ENCODE peak calls at places on chromosomes 2 and 18, in five cellular contexts. N is activated CD4-positive, alpha-beta T cell treated with anti-CD3 and anti-CD28 coated beads for 36 hours; Z is activated naive CD8-positive, alpha-beta T cell treated with anti-CD3 and anti-CD28 coated beads, Interleukin-2, amount 10 ng/mL, durations not matched to agents 7 days and 5 days; S is left kidney; M is CD8-positive, alpha-beta memory T cell. E is an unnamed sample.

GRCh38 chr2:120772261-120772660 is 36.6 kb downstream of the GLI2 start:
- DNase-seq in N (no peak), Z (no peak), S (no peak), M (no peak), E (peak; percentile 5)

GRCh38 chr2:202941771-202942170 is 29.7 kb downstream of the CARF start:
- DNase-seq in N (no peak), Z (no peak), S (no peak), M (no peak), E (no peak)

GRCh38 chr2:9020267-9020666 is 16.8 kb upstream of the MBOAT2 start:
- DNase-seq in N (no peak), Z (no peak), S (no peak), M (no peak), E (no peak)

GRCh38 chr18:28087173-28087563 is 89.8 kb downstream of the CDH2 start:
- DNase-seq in N (no peak), Z (no peak), S (no peak), M (no peak), E (no peak)

GRCh38 chr2:239239607-239240479 is 161.0 kb downstream of the HDAC4 start:
- DNase-seq in N (no peak), Z (no peak), S (peak; percentile 83), M (no peak), E (peak; percentile 51)

GRCh38 chr18:49813071-49813320 is 337 bp downstream of the ACAA2 start:
- DNase-seq in N (no peak), Z (no peak), S (peak; percentile 68), M (no peak), E (peak; percentile 73)

GRCh38 chr2:209389124-209389523 is 34.7 kb upstream of the MAP2 start:
- DNase-seq in N (no peak), Z (no peak), S (peak; percentile 14), M (no peak), E (no peak)

GRCh38 chr2:48258750-48259149 is 271.2 kb upstream of the STON1 start:
- DNase-seq in N (no peak), Z (no peak), S (no peak), M (no peak), E (no peak)

GRCh38 chr2:20672191-20672951 is 5.4 kb downstream of the GDF7 start:
- DNase-seq in N (no peak), Z (no peak), S (no peak), M (no peak), E (no peak)

GRCh38 chr2:104388296-104388695 is 465.6 kb upstream of the POU3F3 start:
- DNase-seq in N (no peak), Z (no peak), S (no peak), M (no peak), E (no peak)

GRCh38 chr2:107312240-107312639 is 426.3 kb upstream of the ST6GAL2 start:
- DNase-seq in N (no peak), Z (no peak), S (no peak), M (no peak), E (no peak)

GRCh38 chr18:51801515-51801914 is 538.5 kb upstream of the DCC start:
- DNase-seq in N (no peak), Z (no peak), S (no peak), M (no peak), E (no peak)

GRCh38 chr18:12455511-12455910 is 47.8 kb downstream of the PRELID3A start:
- DNase-seq in N (no peak), Z (no peak), S (peak; percentile 92), M (no peak), E (no peak)

GRCh38 chr2:203586696-203587095 is 51.6 kb upstream of the RAPH1 start:
- DNase-seq in N (no peak), Z (no peak), S (no peak), M (no peak), E (no peak)

GRCh38 chr2:104406273-104406726 is 447.6 kb upstream of the POU3F3 start:
- DNase-seq in N (no peak), Z (no peak), S (peak; percentile 20), M (no peak), E (no peak)

GRCh38 chr2:148928395-148928794 is 53.4 kb downstream of the KIF5C start:
- DNase-seq in N (no peak), Z (no peak), S (no peak), M (no peak), E (no peak)

GRCh38 chr2:194698012-194698411 is 959.0 kb upstream of the SLC39A10 start:
- DNase-seq in N (no peak), Z (no peak), S (no peak), M (no peak), E (no peak)

GRCh38 chr2:33727361-33728032 is 128.4 kb upstream of the FAM98A start:
- DNase-seq in N (no peak), Z (no peak), S (no peak), M (no peak), E (no peak)

GRCh38 chr18:13563390-13563805 is 163.0 kb downstream of the FAM210A start:
- DNase-seq in N (no peak), Z (no peak), S (peak; percentile 82), M (no peak), E (peak; percentile 58)

E was measured in glutamatergic neuron.